ENCODE peak calls at places on chromosome 1, in six cellular contexts. U is fibroblast of villous mesenchyme, Q is GM20000, Y is nucleus accumbens, S is HEK293T, T is A172. V is an unnamed sample.

GRCh38 chr1:162977944-162978568 is 91.1 kb upstream of the RGS4 start:
- DNase-seq in Y (no peak), U (peak; percentile 61), S (no peak), Q (no peak), T (no peak), V (no peak)

GRCh38 chr1:41621791-41622190 is 137.3 kb upstream of the EDN2 start:
- DNase-seq in U (peak; percentile 54), S (no peak), T (no peak), Q (no peak), Y (no peak), V (no peak)

GRCh38 chr1:83905315-83905907 is 93.5 kb downstream of the TTLL7 start:
- DNase-seq in T (no peak), Y (no peak), Q (peak; percentile 11), U (peak; percentile 33), S (no peak), V (no peak)

GRCh38 chr1:44819257-44819593 is 10.9 kb downstream of the BTBD19 start:
- DNase-seq in Q (no peak), Y (no peak), S (peak; percentile 34), T (no peak), U (peak; percentile 84), V (no peak)

GRCh38 chr1:15220825-15221431 is 26.1 kb upstream of the FHAD1 start:
- DNase-seq in S (no peak), U (no peak), T (no peak), Y (no peak), Q (no peak), V (no peak)

GRCh38 chr1:109243860-109244552 is 5.3 kb upstream of the CELSR2 start:
- DNase-seq in Q (no peak), U (no peak), S (no peak), T (no peak), Y (no peak), V (no peak)

GRCh38 chr1:4173731-4174130 is 273.7 kb upstream of the C1orf174 start:
- DNase-seq in Q (no peak), Y (no peak), T (no peak), U (no peak), S (peak; percentile 1), V (no peak)

GRCh38 chr1:13960376-13960987 is 260.5 kb downstream of the PRDM2 start:
- DNase-seq in Q (peak; percentile 75), Y (peak; percentile 61), U (peak; percentile 54), S (peak; percentile 76), T (peak; percentile 18), V (peak; percentile 83)

GRCh38 chr1:10007161-10007560 is 10.1 kb downstream of the RBP7 start:
- DNase-seq in S (no peak), U (no peak), Y (no peak), Q (no peak), T (no peak), V (no peak)

GRCh38 chr1:113534130-113534817 is 144.0 kb downstream of the MAGI3 start:
- DNase-seq in S (peak; percentile 8), Y (no peak), Q (no peak), U (peak; percentile 25), T (peak; percentile 75), V (no peak)

GRCh38 chr1:84959294-84959693 is 37.6 kb downstream of the MCOLN2 start:
- DNase-seq in Q (no peak), S (no peak), U (peak; percentile 23), T (no peak), Y (no peak), V (no peak)

GRCh38 chr1:228099331-228099732 is 3.8 kb downstream of the C1orf35 start:
- DNase-seq in T (no peak), S (peak; percentile 6), U (no peak), Q (peak; percentile 2), Y (no peak), V (no peak)

GRCh38 chr1:53893999-53894636 is at the start of gene DIO1:
- DNase-seq in S (no peak), Y (no peak), U (no peak), Q (no peak), T (no peak), V (no peak)

GRCh38 chr1:92957020-92957734 is 4.1 kb downstream of the DIPK1A start:
- DNase-seq in Y (no peak), S (no peak), U (no peak), T (no peak), Q (peak; percentile 57), V (no peak)

GRCh38 chr1:175481126-175482071 is 262.0 kb downstream of the TNR start:
- DNase-seq in Y (no peak), Q (peak; percentile 38), S (peak; percentile 42), T (peak; percentile 8), U (peak; percentile 44), V (no peak)

GRCh38 chr1:216221260-216221700 is 202.0 kb downstream of the USH2A start:
- DNase-seq in Q (peak; percentile 40), T (peak; percentile 91), U (peak; percentile 67), S (peak; percentile 67), Y (peak; percentile 25), V (peak; percentile 59)

GRCh38 chr1:54460346-54460745 is 54.2 kb upstream of the SSBP3 start:
- DNase-seq in S (no peak), Y (no peak), Q (no peak), T (no peak), U (no peak), V (no peak)

GRCh38 chr1:17877896-17878295 is 122.8 kb downstream of the ACTL8 start:
- DNase-seq in U (no peak), S (no peak), T (no peak), Q (no peak), Y (no peak), V (no peak)

GRCh38 chr1:91798241-91798648 is 87.7 kb downstream of the TGFBR3 start:
- DNase-seq in U (peak; percentile 56), Q (no peak), S (no peak), Y (no peak), T (no peak), V (no peak)

GRCh38 chr1:53587252-53587992 is 128.2 kb downstream of the DMRTB1 start:
- DNase-seq in T (no peak), S (no peak), Q (no peak), Y (no peak), U (no peak), V (no peak)

GRCh38 chr1:22529901-22530621 is 33.2 kb upstream of the EPHA8 start:
- DNase-seq in Y (no peak), U (no peak), T (no peak), S (no peak), Q (no peak), V (peak; percentile 63)

GRCh38 chr1:24963099-24963872 is 33.2 kb upstream of the RUNX3 start:
- DNase-seq in Y (no peak), Q (peak; percentile 59), S (no peak), U (no peak), T (no peak), V (no peak)

GRCh38 chr1:241542199-241542907 is 10.2 kb downstream of the KMO start:
- DNase-seq in Y (no peak), Q (no peak), S (no peak), T (no peak), U (no peak), V (no peak)

GRCh38 chr1:171251741-171252300 is 3.5 kb downstream of the FMO1 start:
- DNase-seq in U (peak; percentile 21), Y (no peak), Q (peak; percentile 31), S (peak; percentile 74), T (peak; percentile 22), V (no peak)

GRCh38 chr1:155669233-155670162 is 19.1 kb downstream of the YY1AP1 start:
- DNase-seq in T (no peak), Y (no peak), S (no peak), U (no peak), Q (no peak), V (no peak)